ENCODE peak calls at places on chromosomes 12 and 14, in four cellular contexts. Q, N, I and H are unnamed samples.

GRCh38 chr12:117063162-117063911 is 35.9 kb downstream of the TESC start:
- DNase-seq in I (peak), N (no peak), Q (no peak), H (no peak)

GRCh38 chr14:91138511-91139359 is 24.9 kb downstream of the DGLUCY start:
- DNase-seq in N (peak), Q (peak), I (no peak), H (no peak)

GRCh38 chr12:94832780-94833760 is 170.4 kb downstream of the NDUFA12 start:
- DNase-seq in N (no peak), I (no peak), Q (no peak), H (peak)

GRCh38 chr14:66078031-66078430 is 408.1 kb upstream of the CCDC196 start:
- DNase-seq in I (no peak), Q (no peak), N (no peak), H (no peak)

GRCh38 chr12:43676183-43676813 is 82.3 kb downstream of the PUS7L start:
- DNase-seq in Q (peak), I (peak), N (peak), H (no peak)

GRCh38 chr12:132827763-132828703 is 636 bp downstream of the GOLGA3 start:
- DNase-seq in I (no peak), Q (peak), N (no peak), H (no peak)

GRCh38 chr14:58398895-58399294 is 3.2 kb downstream of the TOMM20L start:
- DNase-seq in I (no peak), Q (no peak), N (no peak), H (no peak)

GRCh38 chr14:68651652-68652432 is 141.0 kb downstream of the ZFP36L1 start:
- DNase-seq in Q (no peak), I (no peak), N (no peak), H (no peak)

GRCh38 chr12:103930787-103931536 is 752 bp downstream of the HSP90B1 start:
- DNase-seq in Q (peak), I (no peak), N (peak), H (no peak)

GRCh38 chr12:108643941-108644742 is 10.4 kb upstream of the SELPLG start:
- DNase-seq in Q (no peak), I (no peak), N (no peak), H (no peak)

GRCh38 chr14:65465584-65465983 is 53.1 kb downstream of the FUT8 start:
- DNase-seq in Q (no peak), N (no peak), I (no peak), H (no peak)

DNA sequence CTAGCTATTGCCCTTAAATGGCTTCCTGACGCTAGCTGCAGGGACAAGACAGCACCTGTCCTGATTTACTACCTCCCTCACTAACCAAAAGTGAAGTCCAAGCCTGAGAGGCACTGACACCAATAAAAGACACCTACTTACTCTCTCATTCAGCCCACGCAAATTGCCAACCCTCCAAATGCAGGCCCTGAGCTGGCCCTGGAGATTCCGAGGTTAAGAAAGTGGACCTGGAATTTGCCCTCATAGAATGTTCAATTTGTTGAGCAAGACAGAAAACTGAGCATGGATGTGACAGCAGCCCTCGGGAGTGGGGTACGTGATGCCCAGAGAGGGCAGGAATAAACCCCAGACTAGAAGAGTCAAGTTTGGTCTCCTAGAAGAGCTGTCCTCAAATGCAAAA is 16.4 kb downstream of the SERPINA3 start:
- DNase-seq in N (no peak), I (no peak), Q (no peak), H (no peak)
- TF ChIP-seq CTCF in N (no peak), I (no peak), Q (no peak), H (no peak)

DNA sequence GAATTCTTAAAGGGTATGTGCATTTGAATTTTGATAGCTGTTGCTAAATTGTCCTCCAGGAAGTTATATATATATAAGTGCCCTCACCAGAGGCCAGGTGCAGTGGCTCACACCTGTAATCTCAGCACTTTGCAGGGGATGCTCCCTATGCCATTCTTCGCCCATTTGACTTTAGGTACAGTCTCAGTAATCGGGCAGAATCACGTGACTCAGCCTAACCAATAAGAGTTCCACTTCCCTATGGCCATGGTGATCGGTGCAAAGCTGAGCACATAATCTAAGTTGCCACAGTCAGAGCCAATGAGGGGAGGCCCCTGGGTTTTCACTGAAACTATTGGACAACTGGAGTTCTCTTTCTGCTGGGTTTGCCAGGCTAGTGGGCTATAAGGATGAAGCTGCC is 274.6 kb upstream of the TBX3 start:
- DNase-seq in N (no peak), I (no peak), Q (no peak), H (no peak)
- TF ChIP-seq CBX5 in N (no peak), I (no peak), Q (no peak), H (no peak)

GRCh38 chr14:77036484-77037337 is 8.2 kb upstream of the IRF2BPL start:
- DNase-seq in Q (no peak), I (peak), N (no peak), H (no peak)

GRCh38 chr14:77037338-77037782 is 8.9 kb upstream of the IRF2BPL start:
- DNase-seq in I (no peak), Q (no peak), N (no peak), H (no peak)

GRCh38 chr14:77033622-77034521 is 5.4 kb upstream of the IRF2BPL start:
- DNase-seq in Q (peak), N (no peak), I (peak), H (no peak)

GRCh38 chr14:77032854-77033621 is 4.5 kb upstream of the IRF2BPL start:
- DNase-seq in N (no peak), I (no peak), Q (peak), H (no peak)

GRCh38 chr14:77035267-77035666 is 6.8 kb upstream of the IRF2BPL start:
- DNase-seq in N (no peak), Q (no peak), I (no peak), H (no peak)
- H3K9ac ChIP-seq in N (no peak), Q (no peak), I (no peak), H (no peak)

GRCh38 chr12:24489939-24490338 is 459.0 kb downstream of the BCAT1 start:
- DNase-seq in I (no peak), N (no peak), Q (no peak), H (no peak)
- TF ChIP-seq CTCF in I (no peak), N (no peak), Q (no peak), H (no peak)

DNA sequence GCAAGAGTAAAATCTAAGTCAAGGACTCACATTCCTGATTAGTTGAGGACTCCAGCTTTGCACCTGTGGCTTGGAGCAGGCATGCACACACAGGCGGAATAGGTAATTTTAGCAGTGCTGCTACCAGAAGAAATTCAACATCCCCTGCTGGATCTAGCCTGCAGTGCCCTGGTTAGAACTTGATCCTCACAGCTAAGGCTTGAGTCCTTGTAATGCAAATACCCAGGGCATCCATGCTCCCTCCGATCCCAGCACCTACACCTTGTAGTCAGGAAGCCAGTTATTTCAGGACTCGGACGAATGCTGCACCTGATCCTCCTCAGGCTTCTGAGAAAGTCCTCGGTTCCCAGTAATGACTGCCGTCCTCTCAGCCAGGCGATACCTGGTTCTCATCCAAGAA is 309.0 kb upstream of the AMIGO2 start:
- DNase-seq in I (no peak), Q (no peak), N (no peak), H (no peak)
- TF ChIP-seq CBX5 in I (no peak), Q (no peak), N (no peak), H (no peak)